ENCODE peak calls at places on chromosomes 11 and 22, in five cellular contexts. B is WTC11; X is CD8-positive, alpha-beta memory T cell; N is body of pancreas; F is ovary. R is an unnamed sample.

GRCh38 chr11:120128392-120129172 is 9.3 kb downstream of the TRIM29 start:
- DNase-seq in B (no peak), X (no peak), N (no peak), F (peak; percentile 7), R (no peak)

GRCh38 chr22:32926600-32926999 is 125.1 kb downstream of the TIMP3 start:
- DNase-seq in B (no peak), X (no peak), N (no peak), F (no peak), R (no peak)

GRCh38 chr22:19909350-19910179 is 32.0 kb upstream of the COMT start:
- DNase-seq in B (peak; percentile 90), X (peak; percentile 78), N (peak; percentile 84), F (peak; percentile 89), R (peak; percentile 82)

GRCh38 chr11:130070829-130071205 is 1.1 kb downstream of the APLP2 start:
- DNase-seq in B (peak; percentile 44), X (no peak), N (peak; percentile 23), F (no peak), R (peak; percentile 40)

GRCh38 chr11:45424781-45425180 is 138.6 kb upstream of the SYT13 start:
- DNase-seq in B (no peak), X (no peak), N (no peak), F (no peak), R (no peak)

GRCh38 chr11:60912223-60912850 is 1.6 kb upstream of the TMEM109 start:
- DNase-seq in B (no peak), X (peak; percentile 81), N (no peak), F (no peak), R (no peak)

GRCh38 chr11:126152586-126152985 is 58.9 kb downstream of the RPUSD4 start:
- DNase-seq in B (no peak), X (no peak), N (no peak), F (no peak), R (no peak)

GRCh38 chr22:36334081-36334831 is 53.5 kb downstream of the MYH9 start:
- DNase-seq in B (peak; percentile 64), X (peak; percentile 45), N (no peak), F (no peak), R (peak; percentile 52)

GRCh38 chr11:126440792-126441514 is 85.5 kb downstream of the ST3GAL4 start:
- DNase-seq in B (peak; percentile 95), X (peak; percentile 53), N (peak; percentile 79), F (peak; percentile 89), R (peak; percentile 79)

GRCh38 chr11:95322546-95322945 is 91.5 kb upstream of the SESN3 start:
- DNase-seq in B (no peak), X (no peak), N (no peak), F (no peak), R (no peak)

GRCh38 chr22:46013460-46014416 is 36.8 kb upstream of the WNT7B start:
- DNase-seq in B (peak; percentile 89), X (peak; percentile 65), N (peak; percentile 97), F (peak; percentile 98), R (peak; percentile 96)

GRCh38 chr11:76690736-76691135 is 20.2 kb upstream of the LRRC32 start:
- DNase-seq in B (no peak), X (no peak), N (no peak), F (no peak), R (no peak)

GRCh38 chr11:6663794-6664478 is 8.3 kb upstream of the DCHS1 start:
- DNase-seq in B (no peak), X (no peak), N (no peak), F (no peak), R (no peak)

GRCh38 chr11:77144196-77144853 is 16.3 kb downstream of the MYO7A start:
- DNase-seq in B (no peak), X (no peak), N (no peak), F (no peak), R (no peak)

GRCh38 chr11:17699157-17700114 is 19.9 kb upstream of the MYOD1 start:
- DNase-seq in B (no peak), X (no peak), N (no peak), F (no peak), R (no peak)

GRCh38 chr22:26756675-26757293 is 99.4 kb downstream of the MIAT start:
- DNase-seq in B (peak; percentile 73), X (no peak), N (peak; percentile 46), F (peak; percentile 80), R (peak; percentile 54)

GRCh38 chr11:120432056-120433018 is 79.2 kb upstream of the GRIK4 start:
- DNase-seq in B (no peak), X (no peak), N (peak; percentile 49), F (no peak), R (peak; percentile 43)

GRCh38 chr11:78210000-78210608 is 21.4 kb downstream of the USP35 start:
- DNase-seq in B (no peak), X (no peak), N (no peak), F (no peak), R (no peak)

GRCh38 chr11:83554896-83555295 is 268.7 kb upstream of the CCDC90B start:
- DNase-seq in B (no peak), X (no peak), N (no peak), F (no peak), R (no peak)

GRCh38 chr22:20130319-20130718 is 1.3 kb upstream of the ZDHHC8 start:
- DNase-seq in B (no peak), X (no peak), N (peak; percentile 37), F (no peak), R (no peak)

GRCh38 chr22:18954941-18955571 is 19.0 kb upstream of the PRODH start:
- DNase-seq in B (no peak), X (no peak), N (no peak), F (no peak), R (peak; percentile 48)

GRCh38 chr22:37804502-37804885 is 3.2 kb upstream of the GCAT start:
- DNase-seq in B (no peak), X (no peak), N (no peak), F (no peak), R (no peak)

GRCh38 chr11:112173152-112173551 is 2.2 kb upstream of the BCO2 start:
- DNase-seq in B (no peak), X (no peak), N (no peak), F (no peak), R (peak; percentile 55)

R was measured in heart left ventricle.